ENCODE peak calls at places on chromosomes 11 and 22, in eight cellular contexts. Q is cardiac fibroblast, N is PC-3, R is psoas muscle, O is bronchial epithelial cell, E is tibial nerve, G is mucosa of descending colon, B is upper lobe of right lung. L is an unnamed sample.

GRCh38 chr11:64448599-64449380 is 89.8 kb downstream of the RPS6KA4 start:
- DNase-seq in Q (peak), N (peak), R (peak), O (peak), E (peak), G (peak), B (peak), L (peak)

GRCh38 chr11:103624708-103625623 is 411.5 kb upstream of the DDI1 start:
- DNase-seq in Q (peak), N (peak), R (no peak), O (peak), E (no peak), G (no peak), B (no peak), L (peak)

GRCh38 chr11:134401825-134402809 is 9.9 kb downstream of the B3GAT1 start:
- DNase-seq in Q (no peak), N (no peak), R (no peak), O (no peak), E (no peak), G (no peak), B (no peak), L (no peak)

GRCh38 chr11:64264371-64264852 is 13.1 kb downstream of the PLCB3 start:
- DNase-seq in Q (no peak), N (no peak), R (no peak), O (no peak), E (no peak), G (peak), B (no peak), L (no peak)

GRCh38 chr11:20042717-20043392 is 117.4 kb downstream of the DBX1 start:
- DNase-seq in Q (no peak), N (no peak), R (no peak), O (no peak), E (no peak), G (no peak), B (no peak), L (no peak)

GRCh38 chr11:70122490-70123198 is 44.5 kb downstream of the ANO1 start:
- DNase-seq in Q (no peak), N (no peak), R (no peak), O (no peak), E (no peak), G (no peak), B (no peak), L (no peak)

GRCh38 chr11:71365626-71366025 is 82.6 kb downstream of the DHCR7 start:
- DNase-seq in Q (no peak), N (no peak), R (no peak), O (no peak), E (no peak), G (no peak), B (no peak), L (no peak)

GRCh38 chr11:46120711-46121327 is 435 bp downstream of the PHF21A start:
- DNase-seq in Q (peak), N (no peak), R (peak), O (peak), E (no peak), G (peak), B (no peak), L (peak)

GRCh38 chr11:68843052-68843561 is 1.4 kb upstream of the CPT1A start:
- DNase-seq in Q (peak), N (no peak), R (no peak), O (no peak), E (no peak), G (no peak), B (no peak), L (peak)

GRCh38 chr11:129315781-129316579 is 59.7 kb upstream of the BARX2 start:
- DNase-seq in Q (no peak), N (peak), R (no peak), O (peak), E (no peak), G (peak), B (peak), L (no peak)

GRCh38 chr22:41739576-41739975 is 40.3 kb downstream of the MEI1 start:
- DNase-seq in Q (no peak), N (no peak), R (no peak), O (no peak), E (no peak), G (no peak), B (no peak), L (no peak)

GRCh38 chr22:16601437-16602223 is 9.0 kb upstream of the CCT8L2 start:
- DNase-seq in Q (peak), N (no peak), R (peak), O (no peak), E (no peak), G (no peak), B (no peak), L (no peak)

GRCh38 chr11:83140691-83141455 is 16.1 kb upstream of the PCF11 start:
- DNase-seq in Q (no peak), N (no peak), R (no peak), O (no peak), E (no peak), G (no peak), B (no peak), L (no peak)

GRCh38 chr22:50107529-50107928 is 17.7 kb downstream of the MOV10L1 start:
- DNase-seq in Q (no peak), N (no peak), R (no peak), O (no peak), E (no peak), G (no peak), B (no peak), L (no peak)

GRCh38 chr22:40425082-40425481 is 54.7 kb downstream of the SGSM3 start:
- DNase-seq in Q (no peak), N (no peak), R (no peak), O (no peak), E (no peak), G (no peak), B (no peak), L (no peak)

GRCh38 chr11:37504066-37504611 is 906.1 kb upstream of the RAG2 start:
- DNase-seq in Q (peak), N (peak), R (no peak), O (peak), E (no peak), G (no peak), B (no peak), L (peak)

GRCh38 chr11:92528051-92528450 is 303.4 kb downstream of the FAT3 start:
- DNase-seq in Q (peak), N (peak), R (no peak), O (no peak), E (no peak), G (no peak), B (no peak), L (peak)

GRCh38 chr11:39341461-39341860 is 2118.0 kb downstream of the LRRC4C start:
- DNase-seq in Q (no peak), N (no peak), R (no peak), O (no peak), E (no peak), G (no peak), B (no peak), L (no peak)

GRCh38 chr22:46774456-46775363 is 12.3 kb downstream of the TBC1D22A start:
- DNase-seq in Q (no peak), N (no peak), R (no peak), O (no peak), E (no peak), G (peak), B (no peak), L (no peak)

GRCh38 chr11:85766801-85767200 is 44.1 kb downstream of the SYTL2 start:
- DNase-seq in Q (no peak), N (no peak), R (no peak), O (no peak), E (no peak), G (no peak), B (no peak), L (peak)

GRCh38 chr11:61480936-61481335 is 27.6 kb upstream of the LRRC10B start:
- DNase-seq in Q (peak), N (peak), R (no peak), O (no peak), E (no peak), G (no peak), B (no peak), L (no peak)

GRCh38 chr11:35398881-35399280 is 20.5 kb downstream of the SLC1A2 start:
- DNase-seq in Q (no peak), N (no peak), R (no peak), O (no peak), E (no peak), G (no peak), B (no peak), L (no peak)

DNA sequence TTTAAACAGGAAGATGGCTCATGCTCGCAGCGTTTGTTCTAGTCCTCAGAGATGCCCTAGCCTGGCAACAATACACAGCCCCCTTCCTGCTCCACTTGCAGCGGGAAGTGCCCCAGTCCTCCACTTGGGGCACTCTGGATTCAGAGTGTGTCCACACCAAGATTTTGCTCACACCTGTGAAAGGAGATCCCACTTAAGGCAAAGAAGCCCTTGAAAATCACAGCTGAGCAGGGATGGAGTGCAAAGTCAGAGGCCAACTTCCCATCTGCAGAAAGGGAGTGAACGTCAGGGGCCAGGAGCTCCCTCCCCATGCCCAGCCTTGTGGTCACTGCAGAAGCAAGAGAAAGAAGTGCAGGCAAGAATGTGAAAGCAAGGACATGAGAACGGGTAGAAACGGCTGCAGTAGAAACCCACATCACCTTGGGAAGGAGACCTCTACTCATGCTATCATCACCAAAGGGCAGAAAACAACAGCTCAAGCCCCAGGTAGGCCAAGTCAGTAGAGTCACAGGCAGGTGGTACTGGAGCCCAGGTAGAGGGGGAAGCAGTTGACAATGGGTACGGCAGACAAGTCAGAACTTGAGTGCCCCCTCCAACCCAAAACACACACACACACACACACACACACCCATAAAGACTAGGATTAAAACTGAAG is 157.4 kb downstream of the BUD13 start:
- DNase-seq in Q (no peak), N (no peak), R (no peak), O (no peak), E (no peak), G (no peak), B (no peak), L (no peak)
- TF ChIP-seq CTCF in Q (no peak), N (peak), R (no peak), O (no peak), E (no peak), G (no peak), B (no peak), L (no peak)

GRCh38 chr11:30488304-30488998 is 97.7 kb downstream of the MPPED2 start:
- DNase-seq in Q (peak), N (peak), R (no peak), O (peak), E (no peak), G (no peak), B (no peak), L (no peak)
- H3K4me3 ChIP-seq in Q (no peak), N (no peak), R (peak), O (peak), E (no peak), G (no peak), B (peak), L (no peak)

DNA sequence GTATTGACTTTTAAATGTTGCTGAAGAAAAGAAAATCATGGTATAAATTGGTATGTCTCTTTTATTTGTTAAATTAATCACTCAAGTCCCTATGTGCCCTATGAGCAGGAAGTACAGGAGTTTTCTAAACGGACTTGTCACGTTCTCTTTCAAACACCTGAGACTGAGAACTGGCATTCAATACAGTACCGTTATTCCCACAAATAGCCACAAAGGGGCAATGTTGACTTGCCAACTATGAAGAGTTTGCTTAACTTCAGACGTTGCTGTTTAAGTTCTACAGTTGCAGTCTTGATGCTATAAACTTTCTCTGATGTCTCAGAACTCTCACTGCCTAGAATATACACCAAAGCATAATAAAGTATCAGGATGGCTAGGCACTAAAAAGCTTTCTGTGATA is 7.6 kb downstream of the OR56A1 start:
- DNase-seq in Q (peak), N (peak), R (no peak), O (peak), E (no peak), G (no peak), B (no peak), L (peak)
- TF ChIP-seq CTCF in Q (peak), N (peak), R (peak), O (peak), E (peak), G (no peak), B (peak), L (peak)

DNA sequence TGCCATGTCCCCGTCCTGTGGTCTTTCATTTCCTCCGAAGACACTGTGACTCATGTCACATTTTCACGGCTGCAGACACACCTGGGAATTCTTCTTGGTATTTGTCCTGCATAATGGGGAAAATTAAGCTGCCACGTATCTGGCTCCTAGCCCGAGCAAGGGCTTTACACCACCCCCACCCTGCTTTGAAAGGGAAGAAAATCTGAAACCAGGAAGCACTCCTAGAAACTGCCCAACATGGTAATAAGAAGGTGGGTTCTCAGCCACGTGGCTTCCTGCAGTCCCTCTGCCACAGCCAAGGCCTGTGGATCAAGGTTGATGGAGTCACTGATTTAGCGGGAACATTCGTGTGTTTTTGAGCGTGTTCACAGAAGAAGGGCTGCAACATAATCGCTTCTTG is 291.9 kb downstream of the NTM start:
- DNase-seq in Q (no peak), N (no peak), R (no peak), O (no peak), E (no peak), G (no peak), B (no peak), L (no peak)
- H3K4me3 ChIP-seq in Q (no peak), N (no peak), R (no peak), O (no peak), E (no peak), G (no peak), B (no peak), L (no peak)

GRCh38 chr11:110429614-110430266 is at the start of gene FDX1:
- DNase-seq in Q (peak), N (peak), R (peak), O (peak), E (peak), G (peak), B (peak), L (peak)
- TF ChIP-seq CTCF in Q (peak), N (peak), R (peak), O (peak), E (peak), G (peak), B (peak), L (no peak)

L was measured in fibroblast of mammary gland.